ENCODE peak calls at places on chromosomes 11 and 22, in five cellular contexts. Z, B, I, K and M are unnamed samples.

GRCh38 chr11:74826901-74827300 is 78.3 kb downstream of the RNF169 start:
- DNase-seq in Z (no peak), B (no peak), I (no peak), K (no peak), M (no peak)

GRCh38 chr11:29321293-29322132 is 695.3 kb downstream of the KCNA4 start:
- DNase-seq in Z (no peak), B (no peak), I (peak; percentile 55), K (no peak), M (peak; percentile 23)

GRCh38 chr11:9205596-9205995 is 59.6 kb downstream of the DENND5A start:
- DNase-seq in Z (no peak), B (no peak), I (no peak), K (no peak), M (no peak)

GRCh38 chr11:72239296-72239848 is 4.6 kb downstream of the PHOX2A start:
- DNase-seq in Z (peak; percentile 59), B (no peak), I (peak; percentile 64), K (peak; percentile 42), M (peak; percentile 29)

GRCh38 chr11:29956076-29956556 is 60.7 kb downstream of the KCNA4 start:
- DNase-seq in Z (no peak), B (no peak), I (no peak), K (no peak), M (no peak)

GRCh38 chr11:103091024-103091423 is 936 bp downstream of the DCUN1D5 start:
- DNase-seq in Z (no peak), B (no peak), I (peak; percentile 14), K (peak; percentile 37), M (peak; percentile 49)

GRCh38 chr22:37242395-37242918 is 1.6 kb downstream of the RAC2 start:
- DNase-seq in Z (no peak), B (no peak), I (peak; percentile 40), K (no peak), M (peak; percentile 41)

GRCh38 chr11:33263549-33263948 is 6.4 kb downstream of the HIPK3 start:
- DNase-seq in Z (no peak), B (no peak), I (no peak), K (no peak), M (no peak)

GRCh38 chr11:65013692-65014145 is 241 bp upstream of the ARL2 start:
- DNase-seq in Z (peak; percentile 93), B (no peak), I (peak; percentile 94), K (peak; percentile 88), M (peak; percentile 82)

GRCh38 chr11:1870721-1871466 is 18.0 kb downstream of the LSP1 start:
- DNase-seq in Z (no peak), B (no peak), I (no peak), K (no peak), M (no peak)

GRCh38 chr22:49323751-49324415 is 503.8 kb downstream of the BRD1 start:
- DNase-seq in Z (peak; percentile 17), B (no peak), I (no peak), K (no peak), M (no peak)

GRCh38 chr11:123238297-123238696 is 43.2 kb upstream of the CLMP start:
- DNase-seq in Z (no peak), B (no peak), I (peak; percentile 41), K (no peak), M (no peak)

GRCh38 chr11:124861670-124862069 is 3.6 kb upstream of the ROBO3 start:
- DNase-seq in Z (no peak), B (no peak), I (no peak), K (no peak), M (no peak)

GRCh38 chr11:120061761-120062560 is 76.0 kb downstream of the TRIM29 start:
- DNase-seq in Z (no peak), B (no peak), I (peak; percentile 74), K (no peak), M (no peak)

GRCh38 chr11:42620796-42621195 is 691.0 kb upstream of the API5 start:
- DNase-seq in Z (no peak), B (no peak), I (no peak), K (no peak), M (no peak)

GRCh38 chr11:1285876-1286275 is 23.6 kb downstream of the TOLLIP start:
- DNase-seq in Z (no peak), B (no peak), I (no peak), K (no peak), M (no peak)

GRCh38 chr11:17593466-17594245 is 46.6 kb downstream of the OTOG start:
- DNase-seq in Z (peak; percentile 24), B (no peak), I (no peak), K (no peak), M (no peak)

GRCh38 chr11:34356918-34357645 is 728 bp downstream of the ABTB2 start:
- DNase-seq in Z (peak; percentile 83), B (no peak), I (peak; percentile 76), K (peak; percentile 63), M (peak; percentile 54)

GRCh38 chr22:48353116-48353947 is 1474.3 kb downstream of the BRD1 start:
- DNase-seq in Z (no peak), B (no peak), I (no peak), K (no peak), M (no peak)

GRCh38 chr11:61489833-61490585 is 18.5 kb upstream of the LRRC10B start:
- DNase-seq in Z (peak; percentile 93), B (no peak), I (peak; percentile 73), K (no peak), M (no peak)

GRCh38 chr11:61152816-61153592 is 8.2 kb downstream of the VPS37C start:
- DNase-seq in Z (no peak), B (no peak), I (no peak), K (no peak), M (peak; percentile 47)

GRCh38 chr22:36017661-36018091 is 10.9 kb downstream of the RBFOX2 start:
- DNase-seq in Z (no peak), B (no peak), I (no peak), K (peak; percentile 71), M (no peak)